ENCODE peak calls at places on chromosomes 7 and 10, in eight cellular contexts. S is vagina; V is fibroblast of mammary gland; O is tibial nerve; W is tibial artery; K is CD4-positive, alpha-beta T cell; Q is A549; Y is suprapubic skin. Z is an unnamed sample.

GRCh38 chr7:75629042-75629441 is 109.7 kb downstream of the HIP1 start:
- DNase-seq in Q (no peak), O (no peak), K (no peak), W (no peak), V (no peak), S (no peak), Y (no peak), Z (no peak)

GRCh38 chr10:129057856-129058663 is 409.0 kb upstream of the MGMT start:
- DNase-seq in S (peak), W (no peak), Y (no peak), V (no peak), O (no peak), Q (no peak), K (peak), Z (no peak)

GRCh38 chr10:81874878-81875679 is at the start of gene NRG3:
- DNase-seq in Q (no peak), W (no peak), O (no peak), S (no peak), Y (no peak), V (no peak), K (no peak), Z (peak)

GRCh38 chr10:124724279-124725027 is 19.7 kb downstream of the FAM53B start:
- DNase-seq in V (no peak), Y (no peak), S (no peak), W (peak), O (no peak), Q (no peak), K (no peak), Z (no peak)

GRCh38 chr10:121741246-121741645 is 143.0 kb upstream of the FGFR2 start:
- DNase-seq in O (no peak), Y (no peak), Q (no peak), K (no peak), V (no peak), W (no peak), S (no peak), Z (no peak)

GRCh38 chr7:85997515-85997914 is 646.2 kb upstream of the GRM3 start:
- DNase-seq in K (no peak), V (no peak), Y (no peak), W (no peak), O (no peak), Q (no peak), S (no peak), Z (no peak)

GRCh38 chr10:98267894-98268693 is at the start of gene LOXL4:
- DNase-seq in O (no peak), W (no peak), Y (peak), K (no peak), V (peak), Q (peak), S (no peak), Z (peak)

GRCh38 chr7:33722383-33723096 is 182.8 kb upstream of the BMPER start:
- DNase-seq in W (no peak), Y (no peak), O (no peak), S (no peak), Q (peak), K (no peak), V (peak), Z (peak)

GRCh38 chr10:2494386-2494785 is 573.0 kb upstream of the PFKP start:
- DNase-seq in K (no peak), Y (no peak), W (no peak), O (no peak), Q (no peak), V (no peak), S (no peak), Z (no peak)

GRCh38 chr7:24755541-24756416 is 1.5 kb downstream of the GSDME start:
- DNase-seq in O (no peak), Y (no peak), S (no peak), K (no peak), V (peak), W (no peak), Q (no peak), Z (no peak)

GRCh38 chr10:62426600-62426999 is 52.4 kb downstream of the ZNF365 start:
- DNase-seq in W (no peak), S (no peak), Q (no peak), V (no peak), Y (no peak), K (no peak), O (no peak), Z (no peak)

GRCh38 chr10:62424026-62424425 is 49.9 kb downstream of the ZNF365 start:
- DNase-seq in K (no peak), S (no peak), Q (no peak), V (peak), W (no peak), Y (no peak), O (no peak), Z (no peak)

GRCh38 chr10:62426086-62426485 is 51.9 kb downstream of the ZNF365 start:
- DNase-seq in O (no peak), S (no peak), W (no peak), V (peak), Y (no peak), Q (peak), K (no peak), Z (no peak)

GRCh38 chr10:62422068-62422590 is 48.0 kb downstream of the ZNF365 start:
- DNase-seq in S (no peak), K (no peak), V (peak), O (no peak), Y (no peak), W (no peak), Q (no peak), Z (no peak)
- TF ChIP-seq CTCF in S (no peak), K (no peak), V (peak), O (no peak), Y (no peak), W (no peak), Q (no peak), Z (peak)

DNA sequence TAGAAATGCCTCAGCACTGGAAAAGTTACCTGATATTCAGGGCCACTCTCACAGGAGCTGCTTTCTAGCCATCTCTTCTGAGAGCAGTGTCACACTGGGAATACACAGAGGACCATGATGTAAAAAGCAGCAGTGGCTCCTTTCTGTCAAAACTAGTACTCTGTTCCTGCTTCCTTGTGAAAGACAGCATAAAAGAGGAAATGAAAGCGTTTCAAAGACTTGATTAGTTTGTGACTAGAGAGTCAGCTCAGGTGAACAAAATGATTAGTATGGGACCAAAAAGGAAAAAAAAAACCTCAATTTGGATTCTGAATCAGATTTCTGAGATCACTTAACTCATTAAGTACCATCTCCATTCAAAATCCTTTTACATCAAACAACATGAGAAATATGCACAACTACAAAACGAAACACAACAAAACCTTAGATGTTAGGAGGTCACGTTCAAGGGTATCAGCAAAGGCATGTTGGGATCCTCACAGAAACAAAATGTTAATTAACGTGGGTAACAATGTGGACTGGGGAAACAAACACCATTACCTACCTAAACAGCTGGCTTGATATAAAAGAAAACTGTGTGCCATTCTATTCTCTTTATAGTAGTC is 103.7 kb downstream of the MACC1 start:
- DNase-seq in W (no peak), O (no peak), S (no peak), Y (no peak), V (no peak), Q (no peak), K (no peak), Z (no peak)
- TF ChIP-seq CTCF in W (no peak), O (no peak), S (no peak), Y (no peak), V (no peak), Q (no peak), K (no peak), Z (no peak)

DNA sequence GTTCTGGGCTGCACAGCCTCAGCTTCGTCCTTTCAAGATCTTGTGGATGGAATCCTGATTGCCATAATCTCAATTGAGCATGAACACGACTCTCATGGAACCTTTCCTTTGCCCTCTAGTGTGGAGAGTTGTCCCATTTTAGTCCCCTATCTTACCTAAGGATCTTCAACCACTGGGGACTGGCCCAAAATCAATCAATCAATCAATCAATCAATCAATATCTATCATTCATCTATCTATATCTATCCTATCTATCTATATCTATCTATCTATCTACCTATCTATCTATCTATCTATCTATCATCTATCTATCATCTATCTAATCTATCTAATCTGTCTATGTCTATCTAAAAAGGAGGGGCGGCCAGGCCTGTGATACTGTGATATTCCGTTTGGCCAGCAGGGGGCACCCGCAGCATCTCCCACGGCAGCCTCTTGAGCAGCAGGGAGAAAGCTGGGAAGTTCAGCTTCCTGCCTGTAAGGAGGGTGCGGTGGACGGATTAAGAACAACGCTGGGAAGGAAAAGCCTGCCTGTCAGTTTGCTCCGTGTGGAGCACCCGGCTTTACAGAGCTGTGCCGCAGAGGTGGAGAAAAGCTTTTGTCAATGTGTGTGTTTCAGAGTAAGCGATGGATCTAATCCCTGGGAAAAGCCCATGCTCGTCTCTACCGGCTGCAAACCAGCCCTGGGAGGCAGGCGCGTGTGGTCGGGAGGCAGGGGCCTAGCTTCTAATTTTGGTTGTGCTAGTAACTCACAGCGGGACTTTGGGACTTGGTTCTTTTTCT is 124.9 kb downstream of the SH2D4B start:
- DNase-seq in Y (peak), O (peak), W (peak), V (peak), K (peak), Q (peak), S (no peak), Z (peak)
- TF ChIP-seq CTCF in Y (peak), O (peak), W (peak), V (peak), K (peak), Q (peak), S (peak), Z (peak)

GRCh38 chr10:70542565-70542938 is 60.0 kb downstream of the PRF1 start:
- DNase-seq in O (no peak), W (no peak), V (no peak), S (no peak), K (no peak), Q (no peak), Y (no peak), Z (peak)
- TF ChIP-seq CTCF in O (no peak), W (no peak), V (peak), S (no peak), K (no peak), Q (peak), Y (no peak), Z (peak)

GRCh38 chr10:1049425-1049958 is 573 bp upstream of the IDI1 start:
- DNase-seq in Q (no peak), S (no peak), K (no peak), W (peak), Y (no peak), O (no peak), V (no peak), Z (no peak)

GRCh38 chr10:1048732-1049424 is at the start of gene IDI1:
- DNase-seq in K (peak), Q (peak), W (peak), O (peak), Y (peak), S (peak), V (peak), Z (peak)

GRCh38 chr10:1050145-1050544 is 1.2 kb upstream of the IDI1 start:
- DNase-seq in Q (no peak), S (no peak), W (no peak), Y (no peak), O (no peak), V (no peak), K (no peak), Z (no peak)

GRCh38 chr10:1048349-1048731 is 579 bp downstream of the IDI1 start:
- DNase-seq in S (no peak), K (peak), W (peak), Y (no peak), V (peak), O (no peak), Q (no peak), Z (peak)

DNA sequence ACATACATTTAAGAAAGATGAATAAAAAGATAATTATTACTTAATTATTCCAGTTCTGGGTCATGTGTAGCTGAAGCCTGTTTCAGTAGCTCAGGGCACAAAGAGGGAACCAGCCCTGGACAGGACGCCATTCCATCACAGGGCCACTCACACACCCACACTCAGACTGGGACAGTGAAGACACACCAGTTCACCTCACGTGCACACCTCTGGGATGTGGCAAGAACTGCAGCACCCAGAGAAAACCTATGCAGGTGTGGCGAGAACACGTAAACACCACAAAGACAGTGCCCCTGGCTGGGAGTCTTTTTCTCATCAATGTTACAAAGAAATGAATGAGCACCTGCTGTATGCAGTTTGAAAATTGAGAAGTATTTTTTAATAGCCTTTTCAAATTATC is 1.6 kb upstream of the IDI1 start:
- DNase-seq in O (no peak), V (no peak), Q (peak), S (no peak), Y (no peak), K (peak), W (no peak), Z (no peak)
- TF ChIP-seq CTCF in O (no peak), V (no peak), Q (no peak), S (no peak), Y (no peak), K (no peak), W (no peak), Z (no peak)